ENCODE peak calls at places on chromosomes 11 and 22, in five cellular contexts. H is body of pancreas, P is WERI-Rb-1, I is H1, E is HFFc6. V is an unnamed sample.

GRCh38 chr11:126408496-126408895 is 53.0 kb downstream of the ST3GAL4 start:
- DNase-seq in H (no peak), P (no peak), I (no peak), E (no peak), V (no peak)

GRCh38 chr11:109884501-109884900 is 208.7 kb upstream of the ZC3H12C start:
- DNase-seq in H (no peak), P (peak; percentile 39), I (no peak), E (no peak), V (no peak)

GRCh38 chr11:103798029-103798428 is 238.4 kb upstream of the DDI1 start:
- DNase-seq in H (peak; percentile 16), P (no peak), I (no peak), E (peak; percentile 17), V (no peak)

GRCh38 chr11:74019860-74020259 is 11.0 kb upstream of the UCP3 start:
- DNase-seq in H (no peak), P (no peak), I (no peak), E (no peak), V (no peak)

GRCh38 chr22:22767876-22768602 is 119.6 kb upstream of the IGLL5 start:
- DNase-seq in H (no peak), P (no peak), I (no peak), E (no peak), V (no peak)

GRCh38 chr11:34379539-34379938 is 21.7 kb upstream of the ABTB2 start:
- DNase-seq in H (no peak), P (no peak), I (no peak), E (no peak), V (no peak)

GRCh38 chr11:15406952-15407351 is 292.2 kb downstream of the INSC start:
- DNase-seq in H (no peak), P (no peak), I (no peak), E (no peak), V (no peak)

GRCh38 chr11:38460901-38461300 is 1862.9 kb upstream of the RAG2 start:
- DNase-seq in H (peak; percentile 71), P (peak; percentile 16), I (no peak), E (no peak), V (no peak)

GRCh38 chr11:72578991-72579815 is 95.0 kb downstream of the PDE2A start:
- DNase-seq in H (no peak), P (no peak), I (no peak), E (no peak), V (no peak)

GRCh38 chr22:46673677-46674236 is 53.6 kb downstream of the GRAMD4 start:
- DNase-seq in H (no peak), P (no peak), I (no peak), E (no peak), V (no peak)

GRCh38 chr22:24137595-24137994 is 43.7 kb upstream of the SUSD2 start:
- DNase-seq in H (no peak), P (no peak), I (no peak), E (peak; percentile 76), V (no peak)

GRCh38 chr11:46003647-46004046 is 81.2 kb downstream of the LARGE2 start:
- DNase-seq in H (no peak), P (no peak), I (no peak), E (no peak), V (no peak)

GRCh38 chr11:10375280-10376048 is 70.6 kb downstream of the ADM start:
- DNase-seq in H (no peak), P (no peak), I (no peak), E (peak; percentile 97), V (no peak)

GRCh38 chr22:29044657-29045176 is 16.9 kb downstream of the C22orf31 start:
- DNase-seq in H (peak; percentile 19), P (no peak), I (no peak), E (peak; percentile 74), V (no peak)

GRCh38 chr11:29432719-29433325 is 584.0 kb downstream of the KCNA4 start:
- DNase-seq in H (no peak), P (no peak), I (no peak), E (peak; percentile 9), V (no peak)

GRCh38 chr11:2215561-2216399 is 44.2 kb upstream of the TH start:
- DNase-seq in H (no peak), P (peak; percentile 51), I (no peak), E (no peak), V (no peak)

GRCh38 chr22:28116261-28116673 is 197.2 kb upstream of the PITPNB start:
- DNase-seq in H (peak; percentile 67), P (no peak), I (no peak), E (peak; percentile 86), V (no peak)

GRCh38 chr11:131811380-131811779 is 441.0 kb downstream of the NTM start:
- DNase-seq in H (no peak), P (peak; percentile 38), I (no peak), E (no peak), V (no peak)

GRCh38 chr11:66113132-66113856 is 43.2 kb downstream of the PACS1 start:
- DNase-seq in H (no peak), P (no peak), I (no peak), E (peak; percentile 84), V (no peak)

GRCh38 chr11:12968101-12968500 is 41.0 kb upstream of the RASSF10 start:
- DNase-seq in H (no peak), P (no peak), I (no peak), E (no peak), V (no peak)

GRCh38 chr22:33832558-33833151 is 87.6 kb downstream of the LARGE1 start:
- DNase-seq in H (peak; percentile 20), P (no peak), I (no peak), E (no peak), V (no peak)

GRCh38 chr11:128324051-128324481 is 263.3 kb downstream of the ETS1 start:
- DNase-seq in H (no peak), P (peak; percentile 16), I (no peak), E (no peak), V (no peak)

GRCh38 chr11:57294225-57295131 is 30.3 kb downstream of the TNKS1BP1 start:
- DNase-seq in H (peak; percentile 38), P (no peak), I (no peak), E (peak; percentile 30), V (no peak)

GRCh38 chr11:2549491-2549875 is 104.7 kb downstream of the KCNQ1 start:
- DNase-seq in H (no peak), P (no peak), I (no peak), E (no peak), V (no peak)

GRCh38 chr11:8799273-8799672 is 111.7 kb upstream of the AKIP1 start:
- DNase-seq in H (no peak), P (no peak), I (no peak), E (no peak), V (no peak)

GRCh38 chr11:93131709-93132108 is 66.1 kb downstream of the SLC36A4 start:
- DNase-seq in H (no peak), P (no peak), I (no peak), E (no peak), V (no peak)

DNA sequence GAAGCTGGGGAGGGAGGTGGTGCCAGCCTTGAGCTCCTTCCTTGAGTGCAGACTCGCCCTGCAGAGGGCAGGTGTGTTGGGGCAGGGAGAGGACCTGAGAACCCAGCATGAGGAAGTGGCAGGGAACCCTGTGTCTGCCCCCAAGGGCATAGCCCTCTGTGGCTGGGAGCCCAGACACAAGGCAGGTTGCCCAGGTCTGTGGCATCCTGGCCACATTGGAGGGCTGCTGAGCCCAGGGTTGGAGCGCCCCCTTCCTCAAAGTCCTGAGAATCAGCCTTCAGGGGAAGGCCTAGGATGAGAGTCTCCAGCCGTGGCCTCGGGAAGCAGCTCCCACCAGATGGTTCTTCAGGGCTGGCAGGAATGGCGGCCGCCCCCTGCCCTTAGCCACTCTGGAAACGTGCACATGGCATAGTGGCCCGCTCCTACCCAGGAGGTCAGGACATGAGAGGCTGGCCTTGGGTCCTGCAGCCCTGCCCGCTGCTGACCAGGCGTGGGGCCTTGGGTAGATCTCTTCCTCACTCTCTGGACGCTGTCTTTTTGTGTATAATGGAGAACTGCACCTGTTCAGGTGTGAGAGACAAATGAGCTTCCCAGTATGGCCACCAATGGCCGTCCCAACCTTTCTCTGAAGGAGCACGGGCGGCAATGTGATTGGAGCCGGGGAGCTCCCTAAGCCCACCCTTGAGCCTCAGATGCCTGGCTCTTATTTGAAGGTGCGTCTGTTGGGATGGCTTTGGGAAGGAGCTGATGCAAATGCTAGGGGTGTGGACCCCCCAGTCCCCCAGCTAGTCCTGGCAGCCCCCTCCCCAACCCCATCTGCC is 4.5 kb upstream of the CDC42BPG start:
- DNase-seq in H (peak; percentile 88), P (peak; percentile 39), I (no peak), E (no peak), V (no peak)
- TF ChIP-seq CTCF in H (peak; percentile 47), P (peak; percentile 43), I (no peak), E (peak; percentile 47), V (no peak)

DNA sequence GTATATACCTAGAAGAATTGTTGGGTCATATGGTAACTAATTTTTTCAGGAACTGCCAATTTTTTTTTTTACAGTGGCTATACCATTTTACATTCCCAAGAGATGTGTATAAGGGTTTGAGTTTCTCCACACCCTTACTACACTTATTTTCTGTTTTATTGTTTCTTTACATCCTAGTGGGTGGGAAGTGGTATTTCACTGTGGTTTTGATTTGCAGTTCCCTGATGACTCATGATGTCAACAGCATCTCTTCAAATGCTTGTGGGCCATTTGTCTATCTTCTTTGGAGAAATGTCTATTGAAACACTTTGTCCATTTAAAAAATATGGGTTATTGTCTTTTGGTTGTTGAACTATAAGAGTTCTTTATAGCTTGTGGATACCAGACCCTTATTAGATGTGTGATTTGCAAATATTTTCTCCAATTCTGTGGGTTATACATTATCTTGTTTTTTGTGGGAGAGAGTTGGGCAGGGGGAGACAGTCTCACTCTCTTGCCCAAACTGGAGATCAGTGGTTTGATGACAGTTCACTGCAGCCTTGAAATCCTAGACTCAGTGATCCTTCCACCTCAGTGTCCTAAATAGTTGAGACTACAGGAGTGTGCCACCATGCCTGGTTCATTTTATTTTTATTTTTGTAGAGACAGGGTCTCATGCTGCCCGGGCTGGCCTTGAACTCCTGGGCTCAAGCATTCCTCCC is 30.3 kb upstream of the PISD start:
- DNase-seq in H (no peak), P (no peak), I (no peak), E (peak; percentile 44), V (no peak)
- TF ChIP-seq CTCF in H (no peak), P (no peak), I (no peak), E (peak; percentile 54), V (no peak)

DNA sequence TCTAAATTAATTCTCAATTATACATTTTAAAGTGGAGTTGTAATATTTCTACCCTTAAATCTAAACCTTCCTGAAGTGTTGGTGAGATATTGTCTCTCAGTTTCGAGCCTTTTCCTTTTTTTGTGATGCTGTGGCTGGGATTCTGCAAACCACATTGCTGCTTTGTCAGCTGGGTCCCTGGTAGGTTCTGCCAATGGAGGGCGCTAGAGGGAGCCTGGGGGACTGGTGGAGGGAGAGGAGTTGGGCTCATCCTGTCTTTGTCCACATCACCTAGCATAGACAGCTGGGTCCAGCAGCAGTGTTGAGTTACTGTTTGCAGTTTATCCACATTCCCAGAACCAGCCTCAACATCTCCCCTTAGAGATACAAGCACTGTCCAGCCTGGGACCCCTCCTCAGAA is 41.0 kb downstream of the TRAF6 start:
- DNase-seq in H (no peak), P (peak; percentile 44), I (peak; percentile 29), E (peak; percentile 45), V (no peak)
- TF ChIP-seq CTCF in H (no peak), P (peak; percentile 58), I (peak; percentile 89), E (peak; percentile 79), V (peak; percentile 17)

GRCh38 chr22:38491707-38492348 is 14.3 kb downstream of the DDX17 start:
- DNase-seq in H (no peak), P (no peak), I (no peak), E (no peak), V (no peak)

GRCh38 chr22:38489561-38490133 is 16.5 kb downstream of the DDX17 start:
- DNase-seq in H (no peak), P (no peak), I (no peak), E (no peak), V (no peak)

GRCh38 chr22:38489142-38489541 is 17.0 kb downstream of the DDX17 start:
- DNase-seq in H (no peak), P (no peak), I (no peak), E (no peak), V (no peak)

GRCh38 chr22:38490915-38491314 is 15.2 kb downstream of the DDX17 start:
- DNase-seq in H (peak; percentile 87), P (no peak), I (no peak), E (peak; percentile 20), V (no peak)

GRCh38 chr22:38490475-38490874 is 15.6 kb downstream of the DDX17 start:
- DNase-seq in H (no peak), P (no peak), I (no peak), E (no peak), V (no peak)
- TF ChIP-seq CTCF in H (no peak), P (no peak), I (no peak), E (no peak), V (no peak)